ENCODE peak calls at places on chromosomes 11 and 22, in seven cellular contexts. U is GM23338; F is activated CD4-positive, alpha-beta T cell treated with anti-CD3 and anti-CD28 coated beads, Interleukin-2, amount 10 ng/mL, durations not matched to agents 7 days and 5 days; Q is NCI-H1092 treated with DMSO at 0.1 percent for 48 hours; N is stimulated activated CD4-positive, alpha-beta T cell treated with anti-CD3 and anti-CD28 coated beads, Interleukin-15, amount 100 ng/mL, for 24 hours; H is endothelial cell; V is germinal center. Y is an unnamed sample.

GRCh38 chr11:104041792-104042191 is 5.4 kb downstream of the DDI1 start:
- DNase-seq in Q (no peak), N (no peak), U (no peak), H (no peak), V (no peak), F (no peak), Y (no peak)

GRCh38 chr11:43904737-43905515 is 24.3 kb downstream of the ALKBH3 start:
- DNase-seq in Q (no peak), U (no peak), H (no peak), N (no peak), F (no peak), V (no peak), Y (no peak)

GRCh38 chr22:20172038-20172613 is 21.3 kb upstream of the CCDC188 start:
- DNase-seq in H (no peak), U (no peak), Q (no peak), N (no peak), V (no peak), F (no peak), Y (no peak)

GRCh38 chr22:38881464-38881871 is 9.5 kb upstream of the CBX6 start:
- DNase-seq in H (no peak), F (no peak), Q (no peak), U (no peak), N (no peak), V (no peak), Y (no peak)

GRCh38 chr22:45864959-45865496 is 111.9 kb downstream of the WNT7B start:
- DNase-seq in N (no peak), H (no peak), V (no peak), F (no peak), Q (no peak), U (no peak), Y (no peak)

GRCh38 chr11:130434521-130435223 is 6.3 kb upstream of the ADAMTS8 start:
- DNase-seq in F (peak; percentile 75), Q (peak; percentile 90), V (peak; percentile 73), U (peak; percentile 91), N (peak; percentile 77), H (peak; percentile 72), Y (peak; percentile 84)

GRCh38 chr11:71489311-71490043 is 36.5 kb downstream of the NADSYN1 start:
- DNase-seq in N (peak; percentile 82), F (no peak), U (no peak), H (no peak), Q (no peak), V (no peak), Y (no peak)

GRCh38 chr11:119493712-119494111 is 70.7 kb upstream of the THY1 start:
- DNase-seq in V (no peak), U (peak; percentile 88), Q (no peak), N (peak; percentile 8), F (peak; percentile 16), H (peak; percentile 54), Y (peak; percentile 7)

GRCh38 chr11:107272561-107272960 is 185.1 kb downstream of the CWF19L2 start:
- DNase-seq in V (no peak), H (no peak), Q (no peak), F (no peak), N (no peak), U (no peak), Y (no peak)

GRCh38 chr11:74397531-74398243 is 546 bp downstream of the PGM2L1 start:
- DNase-seq in F (peak; percentile 67), U (peak; percentile 76), V (peak; percentile 60), H (peak; percentile 23), N (peak; percentile 37), Q (peak; percentile 74), Y (peak; percentile 25)

GRCh38 chr11:117995472-117995871 is 9.3 kb downstream of the IL10RA start:
- DNase-seq in Q (no peak), H (no peak), F (no peak), N (no peak), V (no peak), U (no peak), Y (no peak)

GRCh38 chr11:17013548-17014320 is 480 bp downstream of the PLEKHA7 start:
- DNase-seq in N (peak; percentile 41), Q (no peak), F (peak; percentile 30), U (peak; percentile 58), H (peak; percentile 33), V (peak; percentile 49), Y (no peak)

GRCh38 chr22:39030705-39031104 is 9.8 kb downstream of the APOBEC3D start:
- DNase-seq in F (no peak), V (no peak), U (no peak), H (no peak), Q (no peak), N (no peak), Y (no peak)

GRCh38 chr22:26812731-26813130 is 155.3 kb downstream of the MIAT start:
- DNase-seq in F (no peak), N (no peak), U (no peak), Q (no peak), V (no peak), H (no peak), Y (no peak)

GRCh38 chr11:27626938-27627586 is 73.2 kb downstream of the BDNF start:
- DNase-seq in H (no peak), N (no peak), F (no peak), V (no peak), Q (no peak), U (peak; percentile 27), Y (no peak)

GRCh38 chr11:122779047-122779629 is 59.2 kb upstream of the CRTAM start:
- DNase-seq in N (no peak), Q (no peak), V (no peak), F (no peak), U (no peak), H (no peak), Y (no peak)

GRCh38 chr11:126186031-126186698 is 25.3 kb downstream of the RPUSD4 start:
- DNase-seq in V (no peak), N (no peak), H (no peak), U (no peak), F (no peak), Q (no peak), Y (no peak)

GRCh38 chr22:35921777-35922176 is 106.8 kb downstream of the RBFOX2 start:
- DNase-seq in H (peak; percentile 53), N (peak; percentile 46), F (peak; percentile 50), Q (peak; percentile 44), V (peak; percentile 13), U (peak; percentile 77), Y (peak; percentile 86)

GRCh38 chr22:44535362-44536095 is 37.5 kb upstream of the RTL6 start:
- DNase-seq in F (no peak), V (no peak), H (no peak), U (no peak), N (no peak), Q (no peak), Y (no peak)

GRCh38 chr11:16080688-16081388 is 275.5 kb downstream of the SOX6 start:
- DNase-seq in Q (no peak), U (no peak), F (no peak), V (no peak), H (no peak), N (no peak), Y (no peak)

GRCh38 chr22:35480627-35481565 is 59.7 kb upstream of the RASD2 start:
- DNase-seq in V (no peak), U (no peak), F (no peak), N (no peak), Q (no peak), H (no peak), Y (no peak)